ENCODE peak calls at places on chromosomes 12 and 14, in six cellular contexts. K is aorta, Q is IMR-90, W is heart right ventricle, F is heart left ventricle, I is lower lobe of right lung. X is an unnamed sample.
A peak's percentile ranks its signal among the peaks of the same experiment; 100 is the strongest.

GRCh38 chr12:6218526-6218925 is 18.3 kb downstream of the CD9 start:
- DNase-seq in Q (no peak), F (no peak), K (no peak), W (no peak), I (no peak), X (no peak)

GRCh38 chr12:21527451-21528180 is 1.5 kb downstream of the SPX start:
- DNase-seq in I (peak; percentile 57), K (peak; percentile 87), Q (peak; percentile 18), W (peak; percentile 40), F (peak; percentile 82), X (peak; percentile 85)

GRCh38 chr12:63930971-63931370 is 86.5 kb downstream of the SRGAP1 start:
- DNase-seq in F (no peak), Q (peak; percentile 72), W (no peak), I (no peak), K (no peak), X (no peak)

GRCh38 chr14:84254205-84254788 is 1275.6 kb upstream of the FLRT2 start:
- DNase-seq in I (no peak), W (peak; percentile 47), Q (no peak), F (no peak), K (no peak), X (peak; percentile 22)

GRCh38 chr14:38199768-38200167 is 7.9 kb upstream of the SSTR1 start:
- DNase-seq in I (no peak), Q (peak; percentile 72), W (no peak), K (no peak), F (no peak), X (no peak)

GRCh38 chr12:113422030-113422900 is at the start of gene SDSL:
- DNase-seq in I (peak; percentile 85), Q (peak; percentile 80), W (peak; percentile 68), F (peak; percentile 71), K (peak; percentile 82), X (peak; percentile 66)

GRCh38 chr12:19142499-19142898 is 13.0 kb downstream of the PLEKHA5 start:
- DNase-seq in I (no peak), W (no peak), K (no peak), F (no peak), Q (no peak), X (no peak)

GRCh38 chr12:121974026-121974985 is 47.4 kb upstream of the BCL7A start:
- DNase-seq in K (no peak), W (no peak), I (no peak), Q (no peak), F (no peak), X (no peak)

GRCh38 chr12:102757874-102758244 is 159.2 kb downstream of the PAH start:
- DNase-seq in F (no peak), W (no peak), K (no peak), Q (no peak), I (no peak), X (no peak)

GRCh38 chr14:97164014-97164413 is 366.8 kb downstream of the VRK1 start:
- DNase-seq in F (no peak), W (no peak), I (no peak), K (no peak), Q (no peak), X (no peak)

GRCh38 chr14:60061371-60061770 is 30.4 kb upstream of the PCNX4 start:
- DNase-seq in K (no peak), F (no peak), Q (no peak), W (no peak), I (no peak), X (no peak)

GRCh38 chr12:100163416-100164152 is 20.9 kb upstream of the BLTP3B start:
- DNase-seq in Q (peak; percentile 33), W (peak; percentile 75), I (peak; percentile 83), F (peak; percentile 89), K (peak; percentile 90), X (peak; percentile 82)

GRCh38 chr12:90287585-90287984 is 578.9 kb upstream of the ATP2B1 start:
- DNase-seq in K (no peak), W (no peak), Q (no peak), F (no peak), I (no peak), X (no peak)

GRCh38 chr14:35336171-35337073 is 44.2 kb downstream of the PSMA6 start:
- DNase-seq in F (peak; percentile 95), I (peak; percentile 95), Q (peak; percentile 85), K (peak; percentile 94), W (peak; percentile 94), X (no peak)

GRCh38 chr14:103124501-103125001 is 1.3 kb downstream of the TNFAIP2 start:
- DNase-seq in Q (no peak), K (peak; percentile 57), I (no peak), W (no peak), F (no peak), X (no peak)
- H3K4me1 ChIP-seq in Q (peaks cover 17% of the 10 kb centered on the region), K (no peaks in the 10 kb centered on the region), I (peaks cover 91% of the 10 kb centered on the region), W (peaks cover 68% of the 10 kb centered on the region), F (peaks cover 70% of the 10 kb centered on the region), X (peaks cover 18% of the 10 kb centered on the region)

GRCh38 chr12:52874573-52875435 is 26.0 kb upstream of the KRT78 start:
- DNase-seq in F (no peak), K (no peak), Q (no peak), W (no peak), I (no peak), X (no peak)
- H3K4me1 ChIP-seq in F (peaks cover 28% of the 10 kb centered on the region), K (no peaks in the 10 kb centered on the region), Q (peaks cover 28% of the 10 kb centered on the region), W (peaks cover 13% of the 10 kb centered on the region), I (peaks cover 39% of the 10 kb centered on the region), X (peaks cover 26% of the 10 kb centered on the region)

GRCh38 chr14:56887211-56887610 is 76.9 kb upstream of the OTX2 start:
- DNase-seq in I (no peak), Q (no peak), W (no peak), K (no peak), F (no peak), X (no peak)
- H3K4me1 ChIP-seq in I (no peaks in the 10 kb centered on the region), Q (no peaks in the 10 kb centered on the region), W (no peaks in the 10 kb centered on the region), K (no peaks in the 10 kb centered on the region), F (no peaks in the 10 kb centered on the region), X (no peaks in the 10 kb centered on the region)

GRCh38 chr14:49620182-49621113 is at the start of the genes MGAT2 and RPL36AL:
- DNase-seq in Q (peak; percentile 99), F (peak; percentile 98), I (peak; percentile 98), K (peak; percentile 100), W (peak; percentile 99), X (peak; percentile 91)
- H3K4me1 ChIP-seq in Q (peaks cover 13% of the 10 kb centered on the region), F (peaks cover 44% of the 10 kb centered on the region), I (peaks cover 43% of the 10 kb centered on the region), K (peaks cover 4% of the 10 kb centered on the region), W (peaks cover 40% of the 10 kb centered on the region), X (no peaks in the 10 kb centered on the region)

GRCh38 chr14:50062438-50063039 is 53.8 kb downstream of the VCPKMT start:
- DNase-seq in I (no peak), F (no peak), W (no peak), K (no peak), Q (peak; percentile 83), X (no peak)

GRCh38 chr14:50064993-50065392 is 51.4 kb downstream of the VCPKMT start:
- DNase-seq in I (no peak), W (peak; percentile 26), K (no peak), Q (no peak), F (no peak), X (no peak)

GRCh38 chr14:50061664-50062437 is 54.5 kb downstream of the VCPKMT start:
- DNase-seq in K (no peak), W (no peak), Q (peak; percentile 56), I (no peak), F (no peak), X (no peak)

GRCh38 chr14:50060871-50061663 is 55.3 kb downstream of the VCPKMT start:
- DNase-seq in I (no peak), W (peak; percentile 67), F (peak; percentile 56), Q (peak; percentile 95), K (peak; percentile 79), X (no peak)

GRCh38 chr14:50063876-50064420 is 52.4 kb downstream of the VCPKMT start:
- DNase-seq in K (no peak), W (no peak), I (no peak), Q (no peak), F (no peak), X (no peak)
- H3K4me1 ChIP-seq in K (peaks cover 7% of the 10 kb centered on the region), W (peaks cover 22% of the 10 kb centered on the region), I (peaks cover 40% of the 10 kb centered on the region), Q (peaks cover 37% of the 10 kb centered on the region), F (peaks cover 26% of the 10 kb centered on the region), X (peaks cover 5% of the 10 kb centered on the region)

DNA sequence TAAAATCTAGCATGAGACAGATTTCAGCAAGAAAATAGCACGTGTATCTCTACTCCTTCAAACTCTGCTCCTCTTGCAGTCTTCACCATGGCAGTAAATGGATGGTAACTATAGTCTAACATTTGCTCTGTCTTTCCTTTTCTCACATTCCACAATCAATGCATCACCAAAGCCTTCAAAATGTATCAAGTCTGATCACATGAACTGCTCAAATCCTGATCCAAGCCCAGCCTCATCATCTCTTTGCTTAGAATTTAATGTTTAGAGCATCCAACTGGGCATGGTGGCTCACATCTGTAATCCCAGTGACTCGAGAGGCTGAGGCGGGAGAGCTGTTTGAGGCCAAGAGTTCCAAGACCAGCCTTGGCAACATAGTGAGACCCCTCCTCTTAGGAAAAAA is 45.9 kb downstream of the CDK17 start:
- DNase-seq in Q (peak; percentile 62), F (no peak), I (no peak), W (no peak), K (no peak), X (no peak)
- H3K4me1 ChIP-seq in Q (peaks cover 13% of the 10 kb centered on the region), F (peaks cover 46% of the 10 kb centered on the region), I (peaks cover 73% of the 10 kb centered on the region), W (peaks cover 79% of the 10 kb centered on the region), K (peaks cover 5% of the 10 kb centered on the region), X (no peaks in the 10 kb centered on the region)

DNA sequence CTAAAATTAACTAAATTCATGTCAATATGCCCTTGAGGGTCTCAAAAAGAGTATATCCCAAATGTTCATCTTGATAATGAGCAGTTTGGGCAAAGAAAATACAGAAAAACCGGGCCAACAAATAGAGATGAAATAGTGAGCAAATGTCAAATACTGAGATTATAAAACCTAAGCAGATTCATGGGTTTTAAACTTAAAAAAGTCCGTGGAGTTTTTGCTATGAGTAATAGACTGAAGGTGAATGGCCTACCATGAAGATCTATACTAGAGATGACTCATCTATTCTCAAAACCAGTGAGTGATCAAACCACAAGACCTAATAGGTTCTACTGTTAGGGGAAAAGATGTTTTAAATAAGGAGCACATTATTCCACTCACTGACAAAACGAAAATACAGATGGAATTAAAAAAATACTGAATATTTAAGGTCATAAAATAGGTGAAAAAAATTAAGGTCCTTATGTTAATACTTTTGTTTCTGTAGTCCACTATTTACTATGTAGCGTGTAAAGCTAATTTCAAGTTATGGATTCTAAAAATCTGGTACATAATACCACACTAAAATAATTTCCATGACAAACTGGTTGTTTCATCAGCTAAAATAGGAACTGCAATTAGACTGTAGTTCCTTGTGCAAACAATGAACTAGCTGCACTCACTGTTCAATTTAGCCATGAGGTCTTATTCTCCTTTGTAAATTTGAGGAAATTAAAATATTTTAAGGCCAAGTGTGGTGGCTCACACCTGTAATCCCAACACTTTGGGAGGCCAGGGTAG is 5.0 kb downstream of the HNRNPC start:
- DNase-seq in K (no peak), F (no peak), W (no peak), I (no peak), Q (peak; percentile 91), X (no peak)
- H3K4me1 ChIP-seq in K (peaks cover 8% of the 10 kb centered on the region), F (peaks cover 83% of the 10 kb centered on the region), W (peaks cover 88% of the 10 kb centered on the region), I (peaks cover 71% of the 10 kb centered on the region), Q (peaks cover 8% of the 10 kb centered on the region), X (no peaks in the 10 kb centered on the region)

X was measured in NT2/D1.